ENCODE peak calls at places on chromosomes 5 and 9, in eight cellular contexts. C is adrenal gland; A is psoas muscle; L is A673; Q is pancreas; I is suprapubic skin; M is neuronal stem cell; F is CD8-positive, alpha-beta memory T cell. T is an unnamed sample.
A peak's percentile ranks its signal among the peaks of the same experiment; 100 is the strongest.

GRCh38 chr9:133526721-133527321 is 2.1 kb upstream of the MYMK start:
- DNase-seq in C (no peak), A (no peak), L (peak; percentile 85), Q (peak; percentile 61), I (no peak), M (no peak), F (no peak), T (no peak)

GRCh38 chr9:134371731-134372130 is 45.5 kb downstream of the RXRA start:
- DNase-seq in C (peak; percentile 65), A (peak; percentile 87), L (no peak), Q (no peak), I (peak; percentile 84), M (no peak), F (no peak), T (peak; percentile 71)

GRCh38 chr9:134460206-134460605 is 134.0 kb downstream of the RXRA start:
- DNase-seq in C (no peak), A (no peak), L (no peak), Q (no peak), I (no peak), M (no peak), F (no peak), T (no peak)

GRCh38 chr9:135812961-135813360 is 94.4 kb downstream of the CAMSAP1 start:
- DNase-seq in C (no peak), A (no peak), L (no peak), Q (no peak), I (peak; percentile 17), M (no peak), F (no peak), T (peak; percentile 13)

GRCh38 chr5:73630760-73631159 is 4.8 kb downstream of the ARHGEF28 start:
- DNase-seq in C (no peak), A (no peak), L (no peak), Q (no peak), I (no peak), M (no peak), F (no peak), T (no peak)

GRCh38 chr5:79416499-79416898 is 97.4 kb downstream of the HOMER1 start:
- DNase-seq in C (no peak), A (no peak), L (peak; percentile 91), Q (no peak), I (no peak), M (no peak), F (no peak), T (no peak)

GRCh38 chr5:89981006-89981405 is 428.6 kb downstream of the CETN3 start:
- DNase-seq in C (no peak), A (no peak), L (no peak), Q (no peak), I (no peak), M (no peak), F (no peak), T (no peak)

GRCh38 chr5:92147263-92147662 is 764.1 kb upstream of the ARRDC3 start:
- DNase-seq in C (no peak), A (no peak), L (no peak), Q (no peak), I (no peak), M (peak; percentile 48), F (no peak), T (no peak)

GRCh38 chr5:103804714-103805113 is 242.1 kb upstream of the NUDT12 start:
- DNase-seq in C (no peak), A (no peak), L (peak; percentile 13), Q (no peak), I (no peak), M (no peak), F (no peak), T (no peak)

GRCh38 chr5:179762079-179762780 is 29.6 kb downstream of the MAML1 start:
- DNase-seq in C (no peak), A (no peak), L (peak; percentile 43), Q (no peak), I (no peak), M (no peak), F (peak; percentile 8), T (peak; percentile 25)

GRCh38 chr9:74645007-74645639 is 148.0 kb downstream of the RORB start:
- DNase-seq in C (no peak), A (no peak), L (peak; percentile 35), Q (no peak), I (no peak), M (peak; percentile 18), F (no peak), T (no peak)

GRCh38 chr9:34328500-34328982 is 527 bp downstream of the KIF24 start:
- DNase-seq in C (no peak), A (no peak), L (no peak), Q (no peak), I (no peak), M (no peak), F (no peak), T (no peak)

GRCh38 chr9:3018691-3019230 is 174.9 kb upstream of the PUM3 start:
- DNase-seq in C (no peak), A (no peak), L (no peak), Q (no peak), I (no peak), M (no peak), F (no peak), T (no peak)

GRCh38 chr9:9645006-9645405 is 967.8 kb downstream of the PTPRD start:
- DNase-seq in C (no peak), A (no peak), L (no peak), Q (no peak), I (no peak), M (no peak), F (no peak), T (no peak)

GRCh38 chr9:19127881-19128719 is 808 bp upstream of the PLIN2 start:
- DNase-seq in C (peak; percentile 36), A (peak; percentile 31), L (no peak), Q (peak; percentile 43), I (peak; percentile 78), M (peak; percentile 38), F (peak; percentile 3), T (peak; percentile 57)

GRCh38 chr9:127735530-127736176 is 559 bp upstream of the TOR2A start:
- DNase-seq in C (no peak), A (no peak), L (no peak), Q (no peak), I (no peak), M (no peak), F (no peak), T (peak; percentile 45)

GRCh38 chr9:127732444-127732843 is 2.6 kb downstream of the TOR2A start:
- DNase-seq in C (no peak), A (no peak), L (no peak), Q (peak; percentile 70), I (no peak), M (no peak), F (no peak), T (peak; percentile 65)

GRCh38 chr9:127734747-127735529 is at the start of gene TOR2A:
- DNase-seq in C (peak; percentile 97), A (peak; percentile 99), L (peak; percentile 99), Q (peak; percentile 99), I (peak; percentile 99), M (peak; percentile 98), F (peak; percentile 99), T (peak; percentile 99)

GRCh38 chr9:127733609-127734008 is 1.5 kb downstream of the TOR2A start:
- DNase-seq in C (no peak), A (no peak), L (no peak), Q (no peak), I (no peak), M (no peak), F (no peak), T (no peak)

DNA sequence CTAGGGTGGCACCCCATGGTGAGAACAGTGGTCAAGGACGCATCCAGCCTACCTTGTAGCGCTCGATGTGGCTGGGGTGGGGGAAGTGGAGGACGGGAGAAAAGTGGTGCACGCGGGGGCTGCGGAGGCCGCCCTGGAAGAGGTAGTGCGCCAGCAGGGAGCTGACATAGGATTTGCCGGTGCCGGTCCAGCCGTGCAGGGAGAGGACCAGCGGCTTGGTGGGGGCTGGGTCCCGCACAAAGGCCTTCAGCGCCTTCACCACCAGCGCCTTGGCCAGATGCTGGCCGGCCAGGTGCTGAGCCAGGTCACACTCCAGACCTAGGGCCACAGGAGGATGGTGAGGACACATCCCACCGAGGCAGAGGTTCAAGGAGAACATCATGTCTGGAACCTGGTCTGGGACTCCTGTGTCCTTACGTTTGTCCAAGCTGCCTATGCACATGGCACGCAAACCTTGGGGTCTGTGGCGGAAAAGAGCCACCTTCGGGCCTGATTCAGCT is 797 bp downstream of the TOR2A start:
- DNase-seq in C (no peak), A (no peak), L (no peak), Q (peak; percentile 86), I (no peak), M (no peak), F (no peak), T (peak; percentile 72)
- H3K27ac ChIP-seq in C (no peak overlapping the region), A (peak overlapping the region; percentile 99), L (peak overlapping the region; percentile 83), Q (no peak overlapping the region), I (peak overlapping the region; percentile 95), M (no peak overlapping the region), F (peak overlapping the region; percentile 62), T (peak overlapping the region; percentile 27)

GRCh38 chr5:148230240-148230639 is 8.1 kb upstream of the MARCOL start:
- DNase-seq in C (no peak), A (no peak), L (no peak), Q (no peak), I (no peak), M (no peak), F (no peak), T (no peak)
- H3K27ac ChIP-seq in C (no peak overlapping the region), A (no peak overlapping the region), L (no peak overlapping the region), Q (no peak overlapping the region), I (no peak overlapping the region), M (no peak overlapping the region), F (no peak overlapping the region), T (no peak overlapping the region)

DNA sequence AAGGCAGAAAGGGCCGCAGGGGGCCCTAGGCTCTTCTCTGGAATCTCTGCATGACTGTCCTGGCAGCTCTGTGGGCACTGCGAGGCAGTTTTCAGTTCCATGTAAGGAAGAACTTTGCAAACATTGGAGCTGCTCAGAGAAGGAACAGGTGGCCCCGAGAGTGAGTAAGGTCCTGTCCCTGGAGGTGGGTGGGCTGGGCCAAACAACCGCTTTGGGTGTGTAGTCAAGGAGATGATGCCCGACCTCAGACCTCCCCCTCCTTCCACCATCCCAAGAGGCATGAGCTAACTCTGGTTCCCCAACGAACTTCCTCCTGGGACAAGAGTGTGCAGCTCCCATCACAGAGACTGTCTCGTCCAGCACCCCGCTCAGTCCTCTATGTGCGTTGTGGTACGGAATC is 20.5 kb downstream of the CSF1R start:
- DNase-seq in C (no peak), A (peak; percentile 46), L (no peak), Q (no peak), I (peak; percentile 68), M (no peak), F (no peak), T (peak; percentile 75)
- H3K27ac ChIP-seq in C (no peak overlapping the region), A (no peak overlapping the region), L (no peak overlapping the region), Q (no peak overlapping the region), I (peak overlapping the region; percentile 2), M (no peak overlapping the region), F (no peak overlapping the region), T (no peak overlapping the region)

GRCh38 chr9:126328415-126328814 is 1.8 kb downstream of the MVB12B start:
- DNase-seq in C (no peak), A (no peak), L (no peak), Q (no peak), I (no peak), M (no peak), F (no peak), T (no peak)

GRCh38 chr9:126326228-126327015 is at the start of gene MVB12B:
- DNase-seq in C (peak; percentile 42), A (peak; percentile 49), L (peak; percentile 50), Q (peak; percentile 74), I (no peak), M (peak; percentile 51), F (peak; percentile 47), T (peak; percentile 40)

GRCh38 chr9:126327750-126328120 is 1.1 kb downstream of the MVB12B start:
- DNase-seq in C (no peak), A (no peak), L (no peak), Q (no peak), I (no peak), M (no peak), F (no peak), T (no peak)

GRCh38 chr9:126325779-126326178 is 850 bp upstream of the MVB12B start:
- DNase-seq in C (no peak), A (no peak), L (no peak), Q (no peak), I (no peak), M (no peak), F (no peak), T (no peak)

GRCh38 chr9:126327016-126327749 is 554 bp downstream of the MVB12B start:
- DNase-seq in C (no peak), A (peak; percentile 32), L (peak; percentile 21), Q (no peak), I (no peak), M (no peak), F (peak; percentile 6), T (peak; percentile 68)
- H3K27ac ChIP-seq in C (no peak overlapping the region), A (peak overlapping the region; percentile 80), L (peak overlapping the region; percentile 66), Q (no peak overlapping the region), I (peak overlapping the region; percentile 66), M (no peak overlapping the region), F (peak overlapping the region; percentile 58), T (peak overlapping the region; percentile 8)